ENCODE peak calls at places on chromosomes 2 and 18, in six cellular contexts. F, D, N, E, S and I are unnamed samples.

GRCh38 chr2:194343167-194343566 is 1313.9 kb upstream of the SLC39A10 start:
- DNase-seq in F (no peak), D (no peak), N (no peak), E (no peak), S (no peak), I (no peak)

GRCh38 chr2:101463885-101464653 is 10.8 kb downstream of the RFX8 start:
- DNase-seq in F (no peak), D (no peak), N (no peak), E (no peak), S (no peak), I (no peak)

GRCh38 chr2:66428986-66429612 is 5.8 kb upstream of the MEIS1 start:
- DNase-seq in F (no peak), D (no peak), N (peak), E (no peak), S (no peak), I (no peak)

GRCh38 chr2:197358927-197359326 is 48.3 kb upstream of the ANKRD44 start:
- DNase-seq in F (no peak), D (no peak), N (no peak), E (no peak), S (no peak), I (no peak)

GRCh38 chr18:79587298-79588125 is 92.1 kb upstream of the CTDP1 start:
- DNase-seq in F (peak), D (peak), N (no peak), E (no peak), S (peak), I (no peak)

GRCh38 chr2:85999131-85999831 is 106.4 kb downstream of the POLR1A start:
- DNase-seq in F (no peak), D (peak), N (no peak), E (peak), S (no peak), I (peak)

GRCh38 chr2:166134252-166135151 is 6.7 kb upstream of the SCN1A start:
- DNase-seq in F (no peak), D (no peak), N (no peak), E (no peak), S (no peak), I (no peak)

GRCh38 chr2:158497486-158497885 is 40.7 kb downstream of the PKP4 start:
- DNase-seq in F (no peak), D (no peak), N (no peak), E (no peak), S (no peak), I (no peak)

GRCh38 chr2:43068730-43069517 is 157.5 kb downstream of the ZFP36L2 start:
- DNase-seq in F (peak), D (peak), N (no peak), E (no peak), S (no peak), I (no peak)

DNA sequence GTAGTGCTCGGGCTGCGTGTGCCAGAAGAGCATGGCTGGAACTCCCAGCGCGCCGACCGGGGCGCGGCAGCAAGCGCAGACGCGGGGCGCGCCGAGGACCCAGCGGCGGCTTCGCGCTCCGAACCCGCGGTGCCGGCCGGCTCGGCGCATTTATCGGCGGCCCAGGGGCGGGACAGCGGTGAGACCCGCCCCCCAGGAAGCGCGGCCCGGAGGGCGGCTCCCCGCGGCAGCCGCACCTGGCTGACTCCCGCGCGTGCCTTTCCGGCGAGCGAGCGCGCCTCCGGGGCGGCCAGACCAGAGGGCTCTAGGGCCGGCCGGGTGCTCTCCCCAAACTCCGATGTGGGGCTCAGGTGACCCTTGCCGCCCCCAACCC is at the start of gene TFCP2L1:
- DNase-seq in F (no peak), D (no peak), N (peak), E (peak), S (peak), I (peak)
- TF ChIP-seq POLR2A in F (peak), D (no peak), N (peak), E (no peak), S (peak), I (no peak)

GRCh38 chr2:137231616-137232015 is 466.3 kb downstream of the THSD7B start:
- DNase-seq in F (no peak), D (no peak), N (no peak), E (no peak), S (no peak), I (no peak)

GRCh38 chr2:137223722-137224121 is 458.4 kb downstream of the THSD7B start:
- DNase-seq in F (no peak), D (no peak), N (no peak), E (no peak), S (no peak), I (no peak)

GRCh38 chr2:137233091-137233490 is 467.7 kb downstream of the THSD7B start:
- DNase-seq in F (no peak), D (no peak), N (no peak), E (no peak), S (no peak), I (no peak)

GRCh38 chr2:137229834-137230233 is 464.5 kb downstream of the THSD7B start:
- DNase-seq in F (no peak), D (no peak), N (no peak), E (no peak), S (no peak), I (no peak)

GRCh38 chr2:137228566-137228965 is 463.2 kb downstream of the THSD7B start:
- DNase-seq in F (no peak), D (no peak), N (no peak), E (no peak), S (no peak), I (no peak)
- TF ChIP-seq POLR2A in F (no peak), D (no peak), N (no peak), E (no peak), S (no peak), I (no peak)

GRCh38 chr2:156333274-156333950 is 891 bp upstream of the NR4A2 start:
- DNase-seq in F (no peak), D (no peak), N (no peak), E (no peak), S (no peak), I (no peak)
- TF ChIP-seq POLR2A in F (no peak), D (no peak), N (no peak), E (no peak), S (no peak), I (no peak)

GRCh38 chr2:10447300-10448207 is 573 bp downstream of the ODC1 start:
- DNase-seq in F (peak), D (no peak), N (peak), E (peak), S (peak), I (no peak)

GRCh38 chr2:10449838-10450691 is 1.9 kb upstream of the ODC1 start:
- DNase-seq in F (peak), D (no peak), N (peak), E (no peak), S (peak), I (no peak)

GRCh38 chr2:10448208-10448645 is at the start of gene ODC1:
- DNase-seq in F (peak), D (peak), N (peak), E (no peak), S (peak), I (no peak)

GRCh38 chr2:10449481-10449831 is 1.3 kb upstream of the ODC1 start:
- DNase-seq in F (no peak), D (no peak), N (no peak), E (no peak), S (no peak), I (no peak)

DNA sequence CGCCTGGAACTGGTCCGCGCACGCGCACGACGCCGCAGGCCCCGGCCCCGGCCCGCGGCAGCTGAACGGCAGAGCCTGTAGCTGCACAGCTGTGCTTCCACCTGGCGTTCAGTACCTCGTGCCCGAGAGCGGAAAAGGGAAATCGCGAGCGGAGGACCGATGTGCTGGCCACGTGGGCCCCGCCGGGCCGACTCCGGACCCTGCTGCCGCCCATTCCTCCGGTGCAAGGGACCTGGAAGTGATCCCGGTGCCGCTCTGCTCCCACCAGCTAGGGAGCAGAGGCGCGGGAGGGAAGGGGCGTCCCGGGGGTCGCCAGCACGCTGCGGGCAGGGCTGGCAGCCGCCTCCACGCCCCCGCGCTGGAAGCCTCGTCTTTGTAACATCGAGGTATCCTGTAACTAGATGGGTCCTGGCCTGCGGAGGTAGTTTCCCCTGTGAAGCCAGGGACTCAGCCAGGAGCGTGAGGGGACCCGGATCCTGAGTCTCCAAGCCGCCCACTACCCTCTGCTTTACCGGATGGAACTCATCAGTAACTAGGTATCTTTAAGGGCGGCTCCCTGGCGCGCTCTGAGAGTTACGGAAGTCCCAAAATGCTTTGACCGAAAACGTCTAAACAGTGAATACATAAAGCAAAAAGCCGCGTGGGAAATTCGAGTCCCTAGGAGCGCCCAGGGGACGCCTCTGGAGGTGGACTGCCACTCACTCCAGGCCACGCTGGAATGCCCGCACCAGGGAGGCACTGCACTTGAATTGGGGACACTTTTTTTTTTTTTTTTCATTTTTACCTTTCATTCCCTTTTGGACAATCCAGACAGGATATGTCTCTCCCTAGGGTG is 736 bp upstream of the ODC1 start:
- DNase-seq in F (no peak), D (peak), N (peak), E (peak), S (peak), I (peak)
- TF ChIP-seq POLR2A in F (peak), D (no peak), N (peak), E (peak), S (peak), I (peak)

DNA sequence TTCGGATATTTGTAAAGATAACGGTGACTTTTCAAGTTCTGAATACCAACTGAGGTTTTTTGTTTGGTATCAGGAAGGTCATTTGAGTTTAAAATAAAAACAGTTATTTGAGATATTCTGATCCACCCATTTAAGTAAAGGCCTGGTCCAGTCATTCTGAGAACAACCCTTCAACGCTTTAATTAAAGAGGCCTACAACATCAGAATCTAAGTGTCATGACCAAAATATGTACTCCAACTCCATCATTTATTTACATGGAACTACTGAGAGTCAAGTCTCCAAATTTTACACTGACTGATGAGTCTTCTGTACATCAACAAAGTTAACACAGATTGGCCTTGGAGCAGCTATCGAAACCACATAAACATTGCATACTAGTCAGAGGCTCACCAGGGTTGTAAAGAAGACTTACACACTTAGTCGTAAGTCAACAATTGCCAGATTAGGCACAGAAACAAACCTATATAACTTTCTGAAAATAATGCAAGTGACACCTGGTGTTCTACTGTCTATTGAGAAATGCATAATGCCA is 37.1 kb downstream of the PIEZO2 start:
- DNase-seq in F (no peak), D (no peak), N (no peak), E (no peak), S (no peak), I (no peak)
- TF ChIP-seq POLR2A in F (no peak), D (no peak), N (no peak), E (no peak), S (no peak), I (no peak)

DNA sequence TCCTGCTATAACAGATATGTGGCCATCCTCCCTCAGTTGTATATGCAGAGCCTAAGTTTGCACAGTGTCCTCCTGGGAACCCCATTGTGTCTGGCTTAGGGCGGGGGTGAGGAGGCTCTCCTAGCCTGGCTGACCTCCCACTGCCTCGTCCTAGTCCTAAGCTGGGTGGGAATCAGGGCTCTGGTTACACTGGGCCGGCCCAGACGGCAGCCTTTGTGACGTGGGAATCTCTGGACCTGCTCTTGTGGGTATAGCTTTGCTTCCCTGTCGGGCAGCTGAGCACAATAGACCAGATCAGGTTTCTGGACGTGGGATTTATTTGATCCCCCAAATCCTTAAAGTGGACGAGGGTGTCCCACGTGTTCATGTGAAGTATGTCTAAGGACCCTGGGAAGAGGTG is 2.9 kb downstream of the ACKR3 start:
- DNase-seq in F (no peak), D (no peak), N (no peak), E (no peak), S (no peak), I (no peak)
- TF ChIP-seq POLR2A in F (no peak), D (no peak), N (no peak), E (no peak), S (no peak), I (no peak)